ENCODE peak calls at places on chromosomes 16 and 17, in four cellular contexts. C, W, H and V are unnamed samples.

GRCh38 chr17:82434216-82434565 is 15.8 kb upstream of the OGFOD3 start:
- DNase-seq in H (no peak), C (no peak), W (no peak), V (no peak)

GRCh38 chr17:17091856-17092756 is 49.8 kb downstream of the MPRIP start:
- DNase-seq in C (no peak), W (no peak), H (peak), V (no peak)

GRCh38 chr16:69466547-69466946 is 42.1 kb downstream of the CYB5B start:
- DNase-seq in W (no peak), H (no peak), C (no peak), V (no peak)

GRCh38 chr16:1614226-1615102 is 2.3 kb downstream of the CRAMP1 start:
- DNase-seq in H (peak), W (peak), C (no peak), V (no peak)

GRCh38 chr17:37725601-37726146 is 19.2 kb downstream of the HNF1B start:
- DNase-seq in W (no peak), H (no peak), C (no peak), V (no peak)

GRCh38 chr17:17126131-17127110 is 79.7 kb downstream of the PLD6 start:
- DNase-seq in C (no peak), H (no peak), W (no peak), V (no peak)

GRCh38 chr16:30904114-30904780 is 7.8 kb downstream of the CTF1 start:
- DNase-seq in H (no peak), W (no peak), C (no peak), V (no peak)

GRCh38 chr16:79169239-79169638 is 431.3 kb downstream of the MAF start:
- DNase-seq in W (no peak), H (peak), C (peak), V (peak)

GRCh38 chr17:7846765-7847661 is 7.9 kb upstream of the TMEM88 start:
- DNase-seq in W (no peak), H (no peak), C (no peak), V (peak)

GRCh38 chr17:79353548-79353947 is 257.3 kb downstream of the RBFOX3 start:
- DNase-seq in H (no peak), C (no peak), W (no peak), V (no peak)

GRCh38 chr16:86809458-86809955 is 231.2 kb downstream of the FOXL1 start:
- DNase-seq in H (peak), W (peak), C (no peak), V (no peak)

GRCh38 chr17:9672266-9672665 is 26.9 kb downstream of the USP43 start:
- DNase-seq in W (no peak), C (no peak), H (no peak), V (no peak)

GRCh38 chr17:40086150-40087044 is 14.0 kb downstream of the NR1D1 start:
- DNase-seq in H (peak), W (no peak), C (no peak), V (peak)

GRCh38 chr17:82228842-82229685 is at the start of gene SLC16A3:
- DNase-seq in H (peak), C (no peak), W (peak), V (no peak)

GRCh38 chr16:29807426-29808218 is 1.3 kb downstream of the MAZ start:
- DNase-seq in W (peak), H (peak), C (no peak), V (peak)

GRCh38 chr16:3157229-3158013 is 22.6 kb downstream of the ZNF213 start:
- DNase-seq in W (peak), C (no peak), H (peak), V (peak)

GRCh38 chr17:29835438-29836351 is 94.3 kb downstream of the SSH2 start:
- DNase-seq in W (peak), H (peak), C (no peak), V (no peak)

GRCh38 chr16:72990003-72990521 is 57.9 kb downstream of the ZFHX3 start:
- DNase-seq in W (peak), H (peak), C (no peak), V (no peak)

GRCh38 chr17:63573634-63574033 is 23.4 kb downstream of the DCAF7 start:
- DNase-seq in C (no peak), W (no peak), H (peak), V (no peak)

GRCh38 chr17:36597229-36597628 is 4.2 kb upstream of the MRM1 start:
- DNase-seq in W (no peak), H (no peak), C (no peak), V (no peak)

DNA sequence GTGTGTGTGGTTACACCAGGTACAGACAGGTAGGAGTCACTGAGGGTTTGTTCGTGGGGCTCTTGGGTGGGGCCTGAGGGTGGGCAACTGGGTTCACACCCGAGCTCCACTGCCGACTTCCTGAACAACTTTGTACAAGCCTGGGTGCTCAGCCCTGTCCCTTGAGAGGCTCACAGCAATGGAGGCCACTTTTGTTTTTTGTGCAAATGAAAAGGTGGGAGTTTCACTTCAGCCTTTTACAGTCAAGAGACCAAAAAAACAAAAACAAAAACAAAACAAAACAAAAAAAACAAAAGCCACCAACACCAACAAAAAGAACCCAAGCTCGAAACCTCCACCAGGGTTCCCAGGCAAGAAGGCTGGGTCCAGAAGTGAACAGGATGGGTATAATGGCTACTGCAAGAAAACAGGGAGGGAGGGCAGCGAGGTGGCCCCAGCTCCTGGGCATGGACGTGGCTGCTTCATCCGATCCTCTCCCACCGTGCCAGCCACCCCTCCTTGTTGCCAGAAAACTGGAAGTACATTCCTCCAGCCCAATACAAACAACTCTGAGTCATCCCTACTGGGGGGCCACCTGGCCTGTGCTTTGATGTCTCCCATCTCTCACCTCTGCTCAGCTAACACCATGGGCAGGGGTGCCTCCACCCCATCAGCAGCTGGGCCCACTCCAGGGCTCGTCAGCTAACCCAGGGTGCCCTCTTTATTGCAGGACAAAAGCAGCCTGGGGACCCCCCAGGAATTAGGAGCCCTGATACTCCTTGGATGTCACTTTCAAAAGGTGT is 2.1 kb downstream of the RHBDF2 start:
- DNase-seq in H (peak), W (no peak), C (no peak), V (no peak)
- H3K4me2 ChIP-seq in H (no peak), W (no peak), C (no peak), V (no peak)

GRCh38 chr17:80465316-80465974 is 11.0 kb downstream of the NPTX1 start:
- DNase-seq in C (no peak), H (no peak), W (no peak), V (no peak)
- H4K5ac ChIP-seq in C (no peak), H (no peak), W (no peak), V (no peak)

GRCh38 chr16:18013863-18014262 is 322.7 kb downstream of the NPIPA8 start:
- DNase-seq in H (no peak), C (no peak), W (no peak), V (no peak)
- H3K4me2 ChIP-seq in H (no peak), C (no peak), W (no peak), V (no peak)

GRCh38 chr16:62963846-62964245 is 927.6 kb upstream of the CDH8 start:
- DNase-seq in W (no peak), H (no peak), C (no peak), V (no peak)

GRCh38 chr16:62965831-62966230 is 929.6 kb upstream of the CDH8 start:
- DNase-seq in W (no peak), C (no peak), H (peak), V (no peak)

GRCh38 chr16:62967606-62968005 is 931.4 kb upstream of the CDH8 start:
- DNase-seq in W (no peak), H (no peak), C (no peak), V (no peak)

DNA sequence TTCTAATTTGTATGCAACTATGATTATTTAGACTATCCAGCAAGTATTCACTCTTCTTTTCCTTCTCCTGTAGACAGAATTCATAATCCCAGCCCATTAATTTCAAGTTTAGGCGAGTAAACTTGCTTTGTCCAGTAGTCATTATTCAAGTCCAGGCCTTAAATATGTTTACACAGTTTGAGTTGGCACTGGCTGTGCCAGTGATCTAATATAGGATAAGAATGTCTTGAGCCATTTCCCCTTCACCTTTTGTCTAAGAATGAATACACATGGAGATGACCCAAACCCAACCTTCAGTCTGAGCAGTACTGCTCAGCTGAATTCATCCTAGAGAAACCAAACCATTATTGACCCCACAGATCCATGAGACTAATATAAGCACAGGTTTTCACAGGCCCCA is 930.4 kb upstream of the CDH8 start:
- DNase-seq in H (no peak), W (no peak), C (no peak), V (no peak)
- H4K5ac ChIP-seq in H (no peak), W (no peak), C (no peak), V (no peak)

DNA sequence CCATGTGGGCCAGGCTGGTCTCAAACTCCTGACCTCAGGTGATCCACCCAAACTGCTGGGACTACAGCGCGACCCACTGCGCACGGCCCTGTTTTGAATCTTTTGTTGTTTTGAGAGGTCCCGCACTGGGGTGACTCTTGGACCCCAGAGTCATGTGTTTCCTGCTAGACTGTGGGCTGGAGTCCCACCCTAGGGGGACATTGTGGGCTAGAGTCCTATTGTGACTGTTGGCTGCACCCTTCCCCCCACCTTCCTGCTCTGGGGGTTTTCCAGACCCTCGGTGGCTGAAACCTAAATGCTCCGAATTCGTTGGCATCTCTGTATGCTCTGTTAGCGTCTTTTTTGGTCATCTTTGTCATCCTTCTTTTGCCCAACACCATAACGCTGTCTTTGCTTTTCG is 16.0 kb downstream of the NUPR1 start:
- DNase-seq in H (no peak), W (no peak), C (no peak), V (no peak)
- H3K4me2 ChIP-seq in H (no peak), W (no peak), C (no peak), V (no peak)